ENCODE peak calls at places on chromosomes 12 and 14, in nine cellular contexts. X is AG09309, R is IMR-90, M is fibroblast of pulmonary artery, P is AG04450, L is adrenal gland, U is NB4, A is lower lobe of right lung, Y is mammary epithelial cell. O is an unnamed sample.
A peak's percentile ranks its signal among the peaks of the same experiment; 100 is the strongest.

GRCh38 chr12:52060498-52061177 is 9.1 kb upstream of the ATG101 start:
- DNase-seq in U (no peak), Y (no peak), L (peak; percentile 31), P (no peak), X (no peak), M (peak; percentile 62), R (peak; percentile 71), A (no peak), O (no peak)

GRCh38 chr14:20671597-20672283 is 12.6 kb upstream of the RNASE4 start:
- DNase-seq in P (no peak), Y (no peak), L (no peak), R (peak; percentile 7), M (no peak), A (no peak), U (no peak), X (no peak), O (no peak)

GRCh38 chr12:129440278-129440677 is 463.5 kb downstream of the TMEM132D start:
- DNase-seq in L (no peak), U (no peak), R (no peak), Y (no peak), P (no peak), A (no peak), M (no peak), X (no peak), O (no peak)

GRCh38 chr14:33676135-33676566 is 274.7 kb downstream of the EGLN3 start:
- DNase-seq in U (peak; percentile 15), Y (peak; percentile 27), L (peak; percentile 20), P (no peak), X (no peak), R (no peak), M (peak; percentile 58), A (peak; percentile 49), O (no peak)

GRCh38 chr14:34650786-34651584 is 21.0 kb upstream of the SNX6 start:
- DNase-seq in Y (peak; percentile 94), R (peak; percentile 100), U (no peak), P (peak; percentile 98), A (no peak), L (peak; percentile 26), X (peak; percentile 99), M (peak; percentile 99), O (peak; percentile 97)

GRCh38 chr12:27554421-27555186 is 30.6 kb downstream of the PPFIBP1 start:
- DNase-seq in U (no peak), X (no peak), A (no peak), P (no peak), Y (no peak), R (no peak), L (peak; percentile 85), M (peak; percentile 83), O (peak; percentile 29)

GRCh38 chr14:88129306-88130056 is 124.5 kb downstream of the GPR65 start:
- DNase-seq in U (peak; percentile 77), X (peak; percentile 40), P (no peak), Y (no peak), M (peak; percentile 93), L (peak; percentile 26), A (no peak), R (peak; percentile 23), O (peak; percentile 62)

GRCh38 chr12:67388331-67389163 is 119.4 kb downstream of the CAND1 start:
- DNase-seq in R (no peak), Y (no peak), X (no peak), A (no peak), L (no peak), U (no peak), P (no peak), M (no peak), O (no peak)

GRCh38 chr12:53998900-53999236 is 1.1 kb upstream of the HOXC9 start:
- DNase-seq in U (no peak), R (no peak), P (no peak), Y (no peak), M (no peak), A (no peak), X (no peak), L (no peak), O (no peak)
- H3K4me3 ChIP-seq in U (no peak overlapping the region), R (no peak overlapping the region), P (no peak overlapping the region), Y (peak overlapping the region; percentile 95), M (no peak overlapping the region), A (no peak overlapping the region), X (no peak overlapping the region), L (no peak overlapping the region), O (no peak overlapping the region)

GRCh38 chr14:22493143-22493542 is 95.9 kb downstream of the DAD1 start:
- DNase-seq in M (no peak), L (no peak), A (no peak), U (no peak), X (no peak), R (no peak), P (no peak), Y (no peak), O (no peak)

GRCh38 chr14:22491683-22492483 is 97.1 kb downstream of the DAD1 start:
- DNase-seq in Y (no peak), L (no peak), R (no peak), X (no peak), U (no peak), M (no peak), P (no peak), A (no peak), O (no peak)

GRCh38 chr14:22493753-22494152 is 95.3 kb downstream of the DAD1 start:
- DNase-seq in P (no peak), L (no peak), X (no peak), A (no peak), M (no peak), R (no peak), U (no peak), Y (no peak), O (no peak)

GRCh38 chr14:22494486-22495135 is 94.4 kb downstream of the DAD1 start:
- DNase-seq in R (no peak), L (no peak), A (no peak), P (no peak), U (no peak), Y (no peak), M (no peak), X (no peak), O (no peak)

GRCh38 chr14:22492601-22493000 is 96.4 kb downstream of the DAD1 start:
- DNase-seq in L (no peak), U (no peak), M (no peak), P (no peak), R (no peak), Y (no peak), A (no peak), X (no peak), O (no peak)
- H3K4me3 ChIP-seq in L (no peak overlapping the region), U (no peak overlapping the region), M (no peak overlapping the region), P (no peak overlapping the region), R (no peak overlapping the region), Y (no peak overlapping the region), A (no peak overlapping the region), X (no peak overlapping the region), O (no peak overlapping the region)

GRCh38 chr12:123269980-123270379 is 1.7 kb downstream of the CDK2AP1 start:
- DNase-seq in P (no peak), A (no peak), M (no peak), U (no peak), R (no peak), Y (peak; percentile 29), X (no peak), L (no peak), O (no peak)

GRCh38 chr12:123270380-123271181 is 1.1 kb downstream of the CDK2AP1 start:
- DNase-seq in U (peak; percentile 62), M (peak; percentile 24), A (no peak), Y (peak; percentile 35), R (peak; percentile 28), P (no peak), X (peak; percentile 7), L (no peak), O (no peak)

GRCh38 chr12:123273166-123273565 is 1.5 kb upstream of the CDK2AP1 start:
- DNase-seq in R (no peak), P (no peak), X (no peak), L (no peak), A (no peak), Y (no peak), U (no peak), M (no peak), O (no peak)

GRCh38 chr12:123269395-123269892 is 2.2 kb downstream of the CDK2AP1 start:
- DNase-seq in Y (peak; percentile 61), M (peak; percentile 73), P (no peak), A (peak; percentile 76), U (no peak), L (peak; percentile 81), X (peak; percentile 13), R (peak; percentile 61), O (peak; percentile 39)

GRCh38 chr12:123271182-123271491 is 519 bp downstream of the CDK2AP1 start:
- DNase-seq in X (no peak), Y (peak; percentile 40), U (peak; percentile 85), M (peak; percentile 57), R (peak; percentile 33), P (no peak), A (peak; percentile 84), L (peak; percentile 78), O (no peak)
- H3K4me3 ChIP-seq in X (peak overlapping the region; percentile 78), Y (peak overlapping the region; percentile 77), U (no peak overlapping the region), M (peak overlapping the region; percentile 80), R (peak overlapping the region; percentile 74), P (peak overlapping the region; percentile 87), A (peak overlapping the region; percentile 56), L (no peak overlapping the region), O (peak overlapping the region; percentile 83)

GRCh38 chr12:53940448-53941014 is 1.9 kb downstream of the HOXC13 start:
- DNase-seq in X (no peak), L (no peak), R (no peak), A (no peak), P (no peak), M (no peak), U (no peak), Y (peak; percentile 18), O (no peak)

GRCh38 chr12:53938276-53939140 is at the start of gene HOXC13:
- DNase-seq in A (no peak), U (peak; percentile 36), M (peak; percentile 4), R (no peak), Y (peak; percentile 100), X (peak; percentile 58), P (no peak), L (peak; percentile 25), O (no peak)

GRCh38 chr12:53941187-53941586 is 2.6 kb downstream of the HOXC13 start:
- DNase-seq in Y (no peak), P (no peak), X (no peak), A (no peak), R (no peak), U (no peak), L (no peak), M (no peak), O (no peak)

GRCh38 chr12:53937596-53938275 is 895 bp upstream of the HOXC13 start:
- DNase-seq in U (no peak), M (no peak), L (no peak), A (no peak), Y (no peak), X (no peak), R (no peak), P (no peak), O (no peak)

GRCh38 chr12:53939141-53940108 is 794 bp downstream of the HOXC13 start:
- DNase-seq in L (no peak), R (no peak), M (peak; percentile 11), P (no peak), X (peak; percentile 0), A (no peak), Y (peak; percentile 69), U (no peak), O (no peak)
- H3K4me3 ChIP-seq in L (no peak overlapping the region), R (no peak overlapping the region), M (no peak overlapping the region), P (no peak overlapping the region), X (peak overlapping the region; percentile 29), A (no peak overlapping the region), Y (peak overlapping the region; percentile 88), U (no peak overlapping the region), O (no peak overlapping the region)

GRCh38 chr12:118326971-118327370 is 45.7 kb downstream of the TAOK3 start:
- DNase-seq in U (no peak), Y (no peak), A (no peak), P (no peak), M (no peak), X (no peak), L (no peak), R (peak; percentile 37), O (no peak)
- H3K4me3 ChIP-seq in U (no peak overlapping the region), Y (no peak overlapping the region), A (no peak overlapping the region), P (no peak overlapping the region), M (no peak overlapping the region), X (no peak overlapping the region), L (no peak overlapping the region), R (no peak overlapping the region), O (no peak overlapping the region)

GRCh38 chr12:131454418-131455217 is 256.3 kb upstream of the SFSWAP start:
- DNase-seq in M (peak; percentile 0), Y (no peak), U (peak; percentile 88), A (no peak), X (no peak), P (no peak), R (no peak), L (peak; percentile 63), O (no peak)
- H3K4me3 ChIP-seq in M (no peak overlapping the region), Y (no peak overlapping the region), U (no peak overlapping the region), A (no peak overlapping the region), X (no peak overlapping the region), P (no peak overlapping the region), R (no peak overlapping the region), L (no peak overlapping the region), O (no peak overlapping the region)